ENCODE peak calls at places on chromosomes 1 and 21, in four cellular contexts. Z is astrocyte, G is PC-3, N is tibial nerve. Q is an unnamed sample. For H3K9me3, the result is how much of the 10 kb centered on the place peaks cover.

GRCh38 chr1:4769516-4770280 is 115.3 kb downstream of the AJAP1 start:
- DNase-seq in Z (no peak), G (no peak), N (no peak), Q (no peak)

GRCh38 chr1:10210841-10211804 is 753 bp downstream of the KIF1B start:
- DNase-seq in Z (peak), G (peak), N (peak), Q (no peak)

GRCh38 chr1:239786464-239786863 is 305.2 kb upstream of the FMN2 start:
- DNase-seq in Z (no peak), G (no peak), N (no peak), Q (no peak)

GRCh38 chr1:63915121-63915520 is 141.3 kb downstream of the ROR1 start:
- DNase-seq in Z (peak), G (peak), N (no peak), Q (no peak)

GRCh38 chr1:2821970-2822620 is 20.6 kb upstream of the TTC34 start:
- DNase-seq in Z (no peak), G (peak), N (no peak), Q (peak)

GRCh38 chr1:64969305-64970066 is 3.1 kb upstream of the JAK1 start:
- DNase-seq in Z (no peak), G (peak), N (no peak), Q (no peak)

GRCh38 chr21:35920428-35920827 is 139.9 kb downstream of the SETD4 start:
- DNase-seq in Z (no peak), G (no peak), N (no peak), Q (no peak)

GRCh38 chr1:185789846-185790735 is 55.9 kb downstream of the HMCN1 start:
- DNase-seq in Z (peak), G (peak), N (no peak), Q (no peak)

GRCh38 chr1:232627645-232628334 is 2.1 kb downstream of the SIPA1L2 start:
- DNase-seq in Z (peak), G (peak), N (no peak), Q (no peak)

GRCh38 chr21:37450385-37451044 is 83.9 kb downstream of the DYRK1A start:
- DNase-seq in Z (peak), G (peak), N (no peak), Q (no peak)

GRCh38 chr21:42377211-42377950 is 11.0 kb upstream of the TFF1 start:
- DNase-seq in Z (no peak), G (no peak), N (no peak), Q (no peak)

GRCh38 chr1:45569962-45570581 is 13.8 kb upstream of the NASP start:
- DNase-seq in Z (peak), G (peak), N (peak), Q (peak)

GRCh38 chr1:235254721-235255120 is 73.3 kb downstream of the ARID4B start:
- DNase-seq in Z (no peak), G (no peak), N (no peak), Q (no peak)
- H3K27ac ChIP-seq in Z (no peak), G (no peak), N (no peak), Q (no peak)

GRCh38 chr1:235292790-235293189 is 35.2 kb downstream of the ARID4B start:
- DNase-seq in Z (no peak), G (no peak), N (no peak), Q (no peak)
- TF ChIP-seq CTCF in Z (no peak), G (no peak), N (no peak), Q (no peak)

GRCh38 chr1:104466068-104466467 is 716.4 kb downstream of the AMY1C start:
- DNase-seq in Z (no peak), G (no peak), N (no peak), Q (no peak)
- H3K9me3 ChIP-seq in Z (under half), G (under half), N (under half), Q (under half)

GRCh38 chr1:25430073-25430665 is 528 bp upstream of the MACO1 start:
- DNase-seq in Z (peak), G (peak), N (peak), Q (peak)

GRCh38 chr1:25432364-25432719 is 1.6 kb downstream of the MACO1 start:
- DNase-seq in Z (no peak), G (no peak), N (no peak), Q (no peak)

GRCh38 chr1:25432749-25433388 is 2.2 kb downstream of the MACO1 start:
- DNase-seq in Z (no peak), G (no peak), N (no peak), Q (no peak)

GRCh38 chr1:25430666-25431494 is at the start of gene MACO1:
- DNase-seq in Z (peak), G (peak), N (peak), Q (peak)

GRCh38 chr1:25431495-25432363 is 1.0 kb downstream of the MACO1 start:
- DNase-seq in Z (no peak), G (peak), N (no peak), Q (no peak)
- H3K27ac ChIP-seq in Z (peak), G (no peak), N (peak), Q (peak)

DNA sequence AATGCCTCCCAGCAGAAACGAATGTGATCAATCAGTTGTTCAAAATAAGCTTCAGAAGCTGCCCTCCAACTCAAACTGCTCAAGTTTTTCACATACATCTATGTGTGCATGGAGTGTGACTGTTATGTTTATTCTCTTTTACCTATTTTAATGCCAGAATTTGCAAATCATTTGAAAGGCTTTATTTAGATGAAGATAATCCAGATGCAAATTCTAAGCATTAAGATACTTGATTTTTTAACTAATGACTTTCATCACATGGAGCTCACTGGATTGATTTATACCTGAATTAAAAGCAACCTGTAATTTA is 69.5 kb downstream of the PLD5 start:
- DNase-seq in Z (no peak), G (no peak), N (no peak), Q (no peak)
- TF ChIP-seq CTCF in Z (no peak), G (no peak), N (no peak), Q (no peak)

GRCh38 chr1:197081117-197081753 is 14.2 kb upstream of the F13B start:
- DNase-seq in Z (no peak), G (no peak), N (no peak), Q (no peak)
- H3K9me3 ChIP-seq in Z (under half), G (under half), N (under half), Q (under half)

GRCh38 chr1:234868296-234869147 is 258.5 kb upstream of the IRF2BP2 start:
- DNase-seq in Z (no peak), G (no peak), N (no peak), Q (no peak)
- H3K27ac ChIP-seq in Z (no peak), G (no peak), N (no peak), Q (no peak)

DNA sequence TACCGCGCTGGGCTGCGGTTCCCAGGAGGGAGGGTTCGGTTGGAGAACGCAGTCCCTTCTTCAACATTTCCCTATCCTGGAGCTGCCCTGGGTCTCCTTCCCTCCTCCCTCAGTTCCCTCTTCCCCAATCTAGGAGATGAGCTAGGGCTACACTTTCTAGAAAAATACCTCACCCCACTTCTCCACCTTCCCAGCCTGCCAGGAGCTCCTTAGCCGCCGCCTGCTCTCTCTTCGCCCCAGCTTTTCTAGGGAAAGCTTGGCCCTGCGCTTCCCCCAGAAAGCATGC is 484 bp upstream of the ADAMTS1 start:
- DNase-seq in Z (peak), G (no peak), N (peak), Q (no peak)
- TF ChIP-seq CTCF in Z (no peak), G (no peak), N (no peak), Q (no peak)

GRCh38 chr1:236875975-236876374 is 80.9 kb downstream of the MTR start:
- DNase-seq in Z (peak), G (no peak), N (no peak), Q (no peak)

GRCh38 chr1:236880209-236880608 is 85.1 kb downstream of the MTR start:
- DNase-seq in Z (no peak), G (no peak), N (no peak), Q (no peak)

GRCh38 chr1:236872075-236872666 is 77.1 kb downstream of the MTR start:
- DNase-seq in Z (no peak), G (no peak), N (no peak), Q (no peak)

GRCh38 chr1:236877661-236878060 is 82.6 kb downstream of the MTR start:
- DNase-seq in Z (no peak), G (no peak), N (no peak), Q (no peak)
- H3K9me3 ChIP-seq in Z (under half), G (under half), N (under half), Q (under half)

Q was measured in CD4-positive, alpha-beta T cell.